ENCODE peak calls at places on chromosome 18, in nine cellular contexts. One of them, this sample, is unnamed.

GRCh38 chr18:44696892-44697291 is 16.2 kb downstream of the SETBP1 start:
- DNase-seq in stimulated activated CD4-positive, alpha-beta T cell treated with anti-CD3 and anti-CD28 coated beads, Interleukin-1b, Interleukin-23, amount 100 ng/mL, for 1 hour: no peak
- DNase-seq in NCI-H524: no peak
- DNase-seq in cardiac muscle cell: peak; percentile 44
- DNase-seq in right cardiac atrium: peak; percentile 72
- DNase-seq in cardiac fibroblast: peak; percentile 20
- DNase-seq in heart left ventricle: peak; percentile 31
- DNase-seq in RPMI7951: no peak
- DNase-seq in retinal pigment epithelial cell: no peak
- DNase-seq in this sample: no peak

GRCh38 chr18:25827961-25828561 is 262.4 kb downstream of the SS18 start:
- DNase-seq in stimulated activated CD4-positive, alpha-beta T cell treated with anti-CD3 and anti-CD28 coated beads, Interleukin-1b, Interleukin-23, amount 100 ng/mL, for 1 hour: no peak
- DNase-seq in NCI-H524: no peak
- DNase-seq in cardiac muscle cell: peak; percentile 59
- DNase-seq in right cardiac atrium: no peak
- DNase-seq in cardiac fibroblast: peak; percentile 25
- DNase-seq in heart left ventricle: no peak
- DNase-seq in RPMI7951: peak; percentile 98
- DNase-seq in retinal pigment epithelial cell: no peak
- DNase-seq in this sample: peak; percentile 21

GRCh38 chr18:68275616-68276015 is 439.3 kb downstream of the TMX3 start:
- DNase-seq in stimulated activated CD4-positive, alpha-beta T cell treated with anti-CD3 and anti-CD28 coated beads, Interleukin-1b, Interleukin-23, amount 100 ng/mL, for 1 hour: no peak
- DNase-seq in NCI-H524: no peak
- DNase-seq in cardiac muscle cell: peak; percentile 70
- DNase-seq in right cardiac atrium: no peak
- DNase-seq in cardiac fibroblast: peak; percentile 61
- DNase-seq in heart left ventricle: no peak
- DNase-seq in RPMI7951: peak; percentile 78
- DNase-seq in retinal pigment epithelial cell: peak; percentile 46
- DNase-seq in this sample: peak; percentile 35

GRCh38 chr18:3450358-3451107 is 561 bp downstream of the TGIF1 start:
- DNase-seq in stimulated activated CD4-positive, alpha-beta T cell treated with anti-CD3 and anti-CD28 coated beads, Interleukin-1b, Interleukin-23, amount 100 ng/mL, for 1 hour: no peak
- DNase-seq in NCI-H524: no peak
- DNase-seq in cardiac muscle cell: peak; percentile 88
- DNase-seq in right cardiac atrium: peak; percentile 91
- DNase-seq in cardiac fibroblast: peak; percentile 89
- DNase-seq in heart left ventricle: peak; percentile 76
- DNase-seq in RPMI7951: peak; percentile 62
- DNase-seq in retinal pigment epithelial cell: no peak
- DNase-seq in this sample: peak; percentile 11

GRCh38 chr18:55489034-55489741 is 98.8 kb downstream of the TCF4 start:
- DNase-seq in stimulated activated CD4-positive, alpha-beta T cell treated with anti-CD3 and anti-CD28 coated beads, Interleukin-1b, Interleukin-23, amount 100 ng/mL, for 1 hour: no peak
- DNase-seq in NCI-H524: no peak
- DNase-seq in cardiac muscle cell: no peak
- DNase-seq in right cardiac atrium: no peak
- DNase-seq in cardiac fibroblast: no peak
- DNase-seq in heart left ventricle: no peak
- DNase-seq in RPMI7951: peak; percentile 53
- DNase-seq in retinal pigment epithelial cell: no peak
- DNase-seq in this sample: no peak

GRCh38 chr18:3605562-3606443 is 155.8 kb downstream of the TGIF1 start:
- DNase-seq in stimulated activated CD4-positive, alpha-beta T cell treated with anti-CD3 and anti-CD28 coated beads, Interleukin-1b, Interleukin-23, amount 100 ng/mL, for 1 hour: no peak
- DNase-seq in NCI-H524: no peak
- DNase-seq in cardiac muscle cell: peak; percentile 66
- DNase-seq in right cardiac atrium: no peak
- DNase-seq in cardiac fibroblast: peak; percentile 70
- DNase-seq in heart left ventricle: no peak
- DNase-seq in RPMI7951: peak; percentile 59
- DNase-seq in retinal pigment epithelial cell: no peak
- DNase-seq in this sample: peak; percentile 45

GRCh38 chr18:74840492-74841167 is 243.0 kb downstream of the ZNF407 start:
- DNase-seq in stimulated activated CD4-positive, alpha-beta T cell treated with anti-CD3 and anti-CD28 coated beads, Interleukin-1b, Interleukin-23, amount 100 ng/mL, for 1 hour: no peak
- DNase-seq in NCI-H524: no peak
- DNase-seq in cardiac muscle cell: peak; percentile 16
- DNase-seq in right cardiac atrium: no peak
- DNase-seq in cardiac fibroblast: peak; percentile 36
- DNase-seq in heart left ventricle: no peak
- DNase-seq in RPMI7951: peak; percentile 43
- DNase-seq in retinal pigment epithelial cell: no peak
- DNase-seq in this sample: peak; percentile 52

GRCh38 chr18:48621815-48622555 is 83.2 kb downstream of the CTIF start:
- DNase-seq in stimulated activated CD4-positive, alpha-beta T cell treated with anti-CD3 and anti-CD28 coated beads, Interleukin-1b, Interleukin-23, amount 100 ng/mL, for 1 hour: no peak
- DNase-seq in NCI-H524: no peak
- DNase-seq in cardiac muscle cell: no peak
- DNase-seq in right cardiac atrium: peak; percentile 36
- DNase-seq in cardiac fibroblast: no peak
- DNase-seq in heart left ventricle: no peak
- DNase-seq in RPMI7951: no peak
- DNase-seq in retinal pigment epithelial cell: no peak
- DNase-seq in this sample: no peak

GRCh38 chr18:24987271-24987932 is 364.6 kb downstream of the ZNF521 start:
- DNase-seq in stimulated activated CD4-positive, alpha-beta T cell treated with anti-CD3 and anti-CD28 coated beads, Interleukin-1b, Interleukin-23, amount 100 ng/mL, for 1 hour: no peak
- DNase-seq in NCI-H524: peak; percentile 34
- DNase-seq in cardiac muscle cell: no peak
- DNase-seq in right cardiac atrium: peak; percentile 75
- DNase-seq in cardiac fibroblast: peak; percentile 16
- DNase-seq in heart left ventricle: peak; percentile 59
- DNase-seq in RPMI7951: peak; percentile 19
- DNase-seq in retinal pigment epithelial cell: no peak
- DNase-seq in this sample: peak; percentile 36

GRCh38 chr18:24000613-24001490 is 13.7 kb upstream of the TTC39C start:
- DNase-seq in stimulated activated CD4-positive, alpha-beta T cell treated with anti-CD3 and anti-CD28 coated beads, Interleukin-1b, Interleukin-23, amount 100 ng/mL, for 1 hour: no peak
- DNase-seq in NCI-H524: no peak
- DNase-seq in cardiac muscle cell: no peak
- DNase-seq in right cardiac atrium: no peak
- DNase-seq in cardiac fibroblast: no peak
- DNase-seq in heart left ventricle: no peak
- DNase-seq in RPMI7951: no peak
- DNase-seq in retinal pigment epithelial cell: no peak
- DNase-seq in this sample: no peak

GRCh38 chr18:69936191-69936558 is 11.5 kb downstream of the CD226 start:
- DNase-seq in stimulated activated CD4-positive, alpha-beta T cell treated with anti-CD3 and anti-CD28 coated beads, Interleukin-1b, Interleukin-23, amount 100 ng/mL, for 1 hour: no peak
- DNase-seq in NCI-H524: no peak
- DNase-seq in cardiac muscle cell: peak; percentile 11
- DNase-seq in right cardiac atrium: no peak
- DNase-seq in cardiac fibroblast: peak; percentile 17
- DNase-seq in heart left ventricle: no peak
- DNase-seq in RPMI7951: peak; percentile 15
- DNase-seq in retinal pigment epithelial cell: no peak
- DNase-seq in this sample: no peak

GRCh38 chr18:56139792-56140254 is 498.6 kb downstream of the TXNL1 start:
- DNase-seq in stimulated activated CD4-positive, alpha-beta T cell treated with anti-CD3 and anti-CD28 coated beads, Interleukin-1b, Interleukin-23, amount 100 ng/mL, for 1 hour: no peak
- DNase-seq in NCI-H524: no peak
- DNase-seq in cardiac muscle cell: peak; percentile 53
- DNase-seq in right cardiac atrium: peak; percentile 88
- DNase-seq in cardiac fibroblast: peak; percentile 32
- DNase-seq in heart left ventricle: peak; percentile 35
- DNase-seq in RPMI7951: peak; percentile 37
- DNase-seq in retinal pigment epithelial cell: no peak
- DNase-seq in this sample: peak; percentile 24

This sample was measured in AG08395.